ENCODE peak calls at places on chromosomes 6 and 20, in five cellular contexts. O is AG09309, P is osteocyte, W is tibial nerve, Z is ascending aorta. A is an unnamed sample.

GRCh38 chr20:32227744-32228688 is 20.3 kb downstream of the POFUT1 start:
- DNase-seq in W (no peak), Z (no peak), O (peak; percentile 23), P (no peak), A (no peak)

GRCh38 chr6:148760568-148761531 is 14.0 kb downstream of the UST start:
- DNase-seq in O (peak; percentile 90), Z (no peak), W (peak; percentile 74), P (peak; percentile 89), A (no peak)

GRCh38 chr6:135002229-135002844 is 52.3 kb downstream of the HBS1L start:
- DNase-seq in Z (no peak), W (no peak), O (no peak), P (no peak), A (no peak)

GRCh38 chr6:106899697-106900096 is 74.8 kb downstream of the CD24 start:
- DNase-seq in W (no peak), O (no peak), P (no peak), Z (no peak), A (no peak)

GRCh38 chr6:35392773-35393672 is 50.7 kb downstream of the PPARD start:
- DNase-seq in O (no peak), P (no peak), Z (no peak), W (no peak), A (no peak)

GRCh38 chr6:157682856-157683481 is 140.1 kb upstream of the SNX9 start:
- DNase-seq in O (no peak), W (no peak), P (no peak), Z (no peak), A (no peak)

GRCh38 chr6:32367641-32368040 is 4.1 kb downstream of the TSBP1 start:
- DNase-seq in P (no peak), O (no peak), W (no peak), Z (no peak), A (no peak)

GRCh38 chr20:50744143-50744792 is 12.9 kb downstream of the PARD6B start:
- DNase-seq in P (peak; percentile 73), Z (no peak), O (peak; percentile 60), W (peak; percentile 59), A (peak; percentile 61)

GRCh38 chr6:126937426-126937825 is 181.0 kb upstream of the RSPO3 start:
- DNase-seq in O (no peak), Z (no peak), P (no peak), W (no peak), A (no peak)

GRCh38 chr6:106913676-106914280 is 60.8 kb downstream of the CD24 start:
- DNase-seq in P (no peak), O (no peak), Z (no peak), W (no peak), A (no peak)

GRCh38 chr20:22070546-22070945 is 365.1 kb downstream of the PAX1 start:
- DNase-seq in O (no peak), P (no peak), Z (no peak), W (peak; percentile 11), A (no peak)

GRCh38 chr6:12114055-12114503 is 102.0 kb downstream of the HIVEP1 start:
- DNase-seq in P (no peak), Z (no peak), W (no peak), O (no peak), A (no peak)

GRCh38 chr6:170096191-170096802 is 194.6 kb downstream of the DLL1 start:
- DNase-seq in Z (no peak), P (peak; percentile 75), O (no peak), W (no peak), A (peak; percentile 28)

GRCh38 chr20:38939686-38940085 is 13.5 kb downstream of the FAM83D start:
- DNase-seq in W (no peak), O (no peak), P (no peak), Z (no peak), A (no peak)

GRCh38 chr6:47787620-47788497 is 6.0 kb downstream of the OPN5 start:
- DNase-seq in O (peak; percentile 10), W (peak; percentile 24), P (no peak), Z (no peak), A (no peak)

GRCh38 chr20:53580376-53581111 is 13.1 kb downstream of the ZNF217 start:
- DNase-seq in P (peak; percentile 27), O (no peak), Z (no peak), W (no peak), A (peak; percentile 47)

GRCh38 chr20:56442381-56443365 is 25.8 kb upstream of the RTF2 start:
- DNase-seq in W (no peak), P (no peak), Z (no peak), O (no peak), A (no peak)

GRCh38 chr6:131519670-131520436 is 53.2 kb upstream of the ARG1 start:
- DNase-seq in Z (no peak), W (peak; percentile 9), O (peak; percentile 13), P (no peak), A (no peak)

GRCh38 chr20:51720854-51721253 is 47.3 kb downstream of the ATP9A start:
- DNase-seq in O (no peak), W (no peak), Z (no peak), P (no peak), A (no peak)

DNA sequence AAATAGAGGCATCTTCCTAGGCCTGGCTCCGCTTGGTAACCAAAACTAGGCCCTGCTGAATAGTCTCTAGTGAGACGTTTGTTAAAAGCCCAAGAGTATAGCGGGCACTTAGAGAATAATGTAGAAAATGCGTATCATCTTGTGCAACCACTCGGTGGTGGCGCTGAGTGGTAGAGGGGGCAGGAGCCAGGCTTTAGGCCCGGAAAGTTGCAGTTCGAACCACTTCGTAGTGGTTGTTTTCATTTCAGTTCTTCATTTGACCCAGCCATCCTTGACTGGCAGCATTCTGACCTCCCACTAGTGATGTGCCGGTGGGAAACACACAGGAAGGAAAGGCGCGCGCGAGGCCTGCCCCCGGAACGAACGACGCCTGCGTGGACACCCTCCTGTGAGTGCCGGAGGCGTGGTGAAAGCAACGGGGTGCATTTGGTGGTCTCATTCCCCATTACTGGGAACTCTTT is 18.0 kb downstream of the GPX5 start:
- DNase-seq in Z (no peak), O (no peak), P (peak; percentile 81), W (no peak), A (no peak)
- TF ChIP-seq CTCF in Z (no peak), O (no peak), P (no peak), W (no peak), A (no peak)

GRCh38 chr20:7144464-7144863 is 377.0 kb downstream of the BMP2 start:
- DNase-seq in P (no peak), O (no peak), W (no peak), Z (no peak), A (no peak)
- TF ChIP-seq CTCF in P (no peak), O (no peak), W (no peak), Z (no peak), A (no peak)

GRCh38 chr20:25574411-25574810 is 10.9 kb downstream of the NINL start:
- DNase-seq in W (no peak), Z (no peak), P (no peak), O (no peak), A (no peak)
- TF ChIP-seq CTCF in W (no peak), Z (no peak), P (peak; percentile 26), O (peak; percentile 34), A (no peak)

GRCh38 chr6:14283600-14284235 is 166.1 kb downstream of the CD83 start:
- DNase-seq in Z (no peak), W (no peak), O (no peak), P (no peak), A (no peak)
- TF ChIP-seq CTCF in Z (no peak), W (no peak), O (peak; percentile 25), P (peak; percentile 41), A (peak; percentile 29)

GRCh38 chr20:8033447-8033846 is 13.9 kb upstream of the TMX4 start:
- DNase-seq in P (no peak), Z (no peak), O (no peak), W (no peak), A (no peak)

GRCh38 chr20:8043687-8044278 is 24.2 kb upstream of the TMX4 start:
- DNase-seq in O (peak; percentile 24), P (no peak), W (peak; percentile 68), Z (no peak), A (no peak)

GRCh38 chr20:8036771-8037170 is 17.2 kb upstream of the TMX4 start:
- DNase-seq in O (no peak), W (no peak), Z (no peak), P (no peak), A (no peak)

DNA sequence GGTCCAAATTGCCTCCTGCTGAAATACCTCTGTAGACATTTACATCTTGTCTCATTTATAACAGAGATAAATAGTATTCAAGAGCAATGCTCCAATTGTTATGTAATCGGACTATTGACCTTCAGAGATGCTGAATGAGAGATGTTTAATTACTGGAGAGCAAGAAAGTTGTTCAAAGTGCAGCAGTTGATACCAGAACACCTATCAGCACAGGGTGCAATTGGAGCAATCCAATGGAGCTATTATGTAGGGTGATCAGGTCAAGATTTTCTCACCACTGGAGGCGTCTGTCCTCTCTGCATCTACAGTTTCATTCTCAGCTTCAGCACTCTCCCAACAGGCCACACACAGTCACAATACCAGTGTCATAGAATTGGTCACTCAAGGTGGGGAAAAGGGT is 19.5 kb upstream of the TMX4 start:
- DNase-seq in O (no peak), W (no peak), P (no peak), Z (no peak), A (no peak)
- TF ChIP-seq CTCF in O (no peak), W (no peak), P (no peak), Z (no peak), A (no peak)

DNA sequence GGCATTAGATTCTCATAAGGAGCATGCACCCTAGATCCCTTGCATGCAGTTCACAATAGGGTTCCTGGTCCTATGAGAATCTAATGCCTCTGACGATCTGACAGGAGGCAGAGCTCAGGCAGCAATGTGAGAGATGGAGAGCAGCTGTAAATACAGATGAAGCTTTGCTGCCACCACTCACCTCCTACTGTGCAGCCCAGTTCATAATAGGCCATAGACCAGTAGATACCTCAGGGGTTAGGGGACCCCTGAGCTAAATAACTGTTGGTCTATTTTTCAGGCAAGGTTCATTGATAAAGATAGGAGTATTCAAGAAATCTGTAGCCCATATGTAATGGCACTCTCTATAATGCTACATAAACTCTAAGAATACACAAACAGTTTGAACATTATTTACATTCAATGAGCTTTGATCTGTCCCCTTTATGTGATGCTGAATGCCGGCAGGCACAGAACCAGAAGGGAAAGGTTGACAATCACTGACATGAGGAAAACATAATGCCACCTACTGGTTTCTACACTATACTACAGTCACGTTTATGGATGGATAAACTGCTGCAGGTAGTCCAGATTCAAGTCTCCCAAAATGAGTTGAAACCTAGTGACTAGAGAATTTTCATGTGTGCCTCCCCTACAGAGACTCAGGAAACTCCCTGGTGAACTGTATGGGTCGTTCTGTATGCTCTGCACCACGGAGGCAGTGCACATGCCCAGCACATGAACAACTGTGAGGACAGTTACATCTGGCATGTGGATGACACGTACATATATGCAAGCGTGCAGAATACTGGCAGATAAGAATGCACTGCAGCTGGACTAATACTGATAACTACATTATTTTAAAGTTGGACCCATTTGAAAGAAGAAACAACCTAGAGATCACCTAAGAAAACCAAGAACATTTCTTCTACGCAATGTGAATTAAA is 72.0 kb downstream of the DST start:
- DNase-seq in P (no peak), O (no peak), Z (no peak), W (no peak), A (no peak)
- TF ChIP-seq CTCF in P (peak; percentile 67), O (peak; percentile 61), Z (peak; percentile 52), W (peak; percentile 42), A (peak; percentile 50)